ENCODE peak calls at places on chromosomes 12 and 14, in four cellular contexts. V, J, P and Z are unnamed samples.

GRCh38 chr12:93378373-93379310 is 917 bp downstream of the NUDT4 start:
- DNase-seq in V (peak), J (peak), P (peak), Z (no peak)

GRCh38 chr12:112353389-112353788 is 28.8 kb downstream of the HECTD4 start:
- DNase-seq in V (no peak), J (peak), P (peak), Z (no peak)

GRCh38 chr12:88733003-88733402 is 152.7 kb upstream of the KITLG start:
- DNase-seq in V (no peak), J (no peak), P (no peak), Z (no peak)

GRCh38 chr14:75926431-75926830 is 55.4 kb downstream of the TGFB3 start:
- DNase-seq in V (no peak), J (no peak), P (no peak), Z (no peak)

GRCh38 chr14:94380225-94381148 is 7.9 kb downstream of the SERPINA1 start:
- DNase-seq in V (no peak), J (no peak), P (no peak), Z (no peak)

GRCh38 chr12:128817115-128818015 is 6.4 kb downstream of the SLC15A4 start:
- DNase-seq in V (no peak), J (peak), P (peak), Z (no peak)

GRCh38 chr12:96352161-96352835 is 47.9 kb downstream of the CDK17 start:
- DNase-seq in V (no peak), J (no peak), P (no peak), Z (no peak)

GRCh38 chr12:45762185-45763110 is 32.9 kb downstream of the ARID2 start:
- DNase-seq in V (peak), J (peak), P (peak), Z (peak)

GRCh38 chr14:51507556-51508511 is 143.9 kb upstream of the FRMD6 start:
- DNase-seq in V (no peak), J (peak), P (no peak), Z (peak)

GRCh38 chr12:55712700-55713415 is 3.0 kb upstream of the BLOC1S1 start:
- DNase-seq in V (no peak), J (no peak), P (no peak), Z (no peak)